ENCODE peak calls at places on chromosomes 12 and 14, in nine cellular contexts. D is tibial artery, V is right lobe of liver, C is mesothelial cell of epicardium, A is astrocyte of the spinal cord, N is bronchial epithelial cell, W is AG10803, S is GM13977, F is DND-41. M is an unnamed sample.

GRCh38 chr14:72699433-72699832 is 194.5 kb downstream of the DPF3 start:
- DNase-seq in D (no peak), V (no peak), C (no peak), A (no peak), N (no peak), W (no peak), S (no peak), F (no peak), M (no peak)

GRCh38 chr14:54395284-54395683 is 1.5 kb upstream of the CDKN3 start:
- DNase-seq in D (no peak), V (no peak), C (no peak), A (no peak), N (no peak), W (no peak), S (no peak), F (no peak), M (no peak)

GRCh38 chr14:32986791-32987545 is 48.3 kb downstream of the NPAS3 start:
- DNase-seq in D (no peak), V (no peak), C (no peak), A (peak; percentile 73), N (no peak), W (peak; percentile 53), S (no peak), F (no peak), M (no peak)

GRCh38 chr14:38210168-38210567 is 2.5 kb downstream of the SSTR1 start:
- DNase-seq in D (peak; percentile 20), V (peak; percentile 55), C (no peak), A (peak; percentile 42), N (peak; percentile 58), W (peak; percentile 84), S (no peak), F (no peak), M (no peak)

GRCh38 chr12:47973870-47974269 is 10.5 kb downstream of the TMEM106C start:
- DNase-seq in D (no peak), V (peak; percentile 27), C (no peak), A (no peak), N (no peak), W (no peak), S (no peak), F (no peak), M (no peak)

GRCh38 chr14:55200646-55201045 is 9.3 kb upstream of the DLGAP5 start:
- DNase-seq in D (no peak), V (no peak), C (no peak), A (no peak), N (no peak), W (no peak), S (no peak), F (no peak), M (no peak)

GRCh38 chr14:100535287-100536131 is 51.7 kb downstream of the BEGAIN start:
- DNase-seq in D (peak; percentile 13), V (peak; percentile 49), C (peak; percentile 17), A (no peak), N (no peak), W (no peak), S (peak; percentile 8), F (peak; percentile 6), M (peak; percentile 10)

GRCh38 chr12:27095346-27095745 is 13.0 kb upstream of the C12orf71 start:
- DNase-seq in D (no peak), V (no peak), C (no peak), A (no peak), N (peak; percentile 58), W (no peak), S (no peak), F (no peak), M (no peak)

GRCh38 chr12:124379938-124380754 is 85.3 kb downstream of the RFLNA start:
- DNase-seq in D (peak; percentile 81), V (no peak), C (no peak), A (peak; percentile 93), N (peak; percentile 74), W (peak; percentile 89), S (no peak), F (no peak), M (peak; percentile 59)

GRCh38 chr14:61927521-61927920 is 165.3 kb downstream of the SNAPC1 start:
- DNase-seq in D (no peak), V (no peak), C (no peak), A (peak; percentile 63), N (peak; percentile 91), W (peak; percentile 61), S (no peak), F (no peak), M (no peak)

GRCh38 chr12:26987634-26988424 is 26.4 kb downstream of the TM7SF3 start:
- DNase-seq in D (no peak), V (no peak), C (no peak), A (no peak), N (no peak), W (peak; percentile 3), S (no peak), F (no peak), M (no peak)

GRCh38 chr12:59904874-59905521 is 309.2 kb downstream of the SLC16A7 start:
- DNase-seq in D (no peak), V (no peak), C (no peak), A (peak; percentile 16), N (no peak), W (peak; percentile 96), S (no peak), F (no peak), M (no peak)

GRCh38 chr12:121107681-121108080 is 25.0 kb upstream of the P2RX7 start:
- DNase-seq in D (no peak), V (no peak), C (no peak), A (no peak), N (no peak), W (no peak), S (no peak), F (no peak), M (no peak)

GRCh38 chr14:26334288-26334687 is 263.5 kb downstream of the NOVA1 start:
- DNase-seq in D (no peak), V (no peak), C (no peak), A (no peak), N (peak; percentile 85), W (no peak), S (no peak), F (no peak), M (no peak)

GRCh38 chr14:103296987-103297386 is 37.0 kb upstream of the EIF5 start:
- DNase-seq in D (no peak), V (no peak), C (no peak), A (no peak), N (no peak), W (no peak), S (no peak), F (no peak), M (no peak)
- TF ChIP-seq CTCF in D (no peak), V (no peak), C (no peak), A (peak; percentile 9), N (no peak), W (peak; percentile 2), S (no peak), F (peak; percentile 15), M (no peak)

GRCh38 chr14:103897075-103897947 is 30.9 kb upstream of the TDRD9 start:
- DNase-seq in D (no peak), V (peak; percentile 96), C (no peak), A (no peak), N (no peak), W (no peak), S (no peak), F (no peak), M (no peak)

GRCh38 chr14:103898204-103898603 is 30.1 kb upstream of the TDRD9 start:
- DNase-seq in D (no peak), V (no peak), C (no peak), A (no peak), N (peak; percentile 90), W (no peak), S (no peak), F (no peak), M (no peak)

GRCh38 chr14:103898711-103899110 is 29.5 kb upstream of the TDRD9 start:
- DNase-seq in D (no peak), V (no peak), C (no peak), A (no peak), N (no peak), W (no peak), S (no peak), F (no peak), M (no peak)

GRCh38 chr14:103899833-103900232 is 28.4 kb upstream of the TDRD9 start:
- DNase-seq in D (no peak), V (no peak), C (no peak), A (no peak), N (peak; percentile 47), W (no peak), S (no peak), F (no peak), M (no peak)

DNA sequence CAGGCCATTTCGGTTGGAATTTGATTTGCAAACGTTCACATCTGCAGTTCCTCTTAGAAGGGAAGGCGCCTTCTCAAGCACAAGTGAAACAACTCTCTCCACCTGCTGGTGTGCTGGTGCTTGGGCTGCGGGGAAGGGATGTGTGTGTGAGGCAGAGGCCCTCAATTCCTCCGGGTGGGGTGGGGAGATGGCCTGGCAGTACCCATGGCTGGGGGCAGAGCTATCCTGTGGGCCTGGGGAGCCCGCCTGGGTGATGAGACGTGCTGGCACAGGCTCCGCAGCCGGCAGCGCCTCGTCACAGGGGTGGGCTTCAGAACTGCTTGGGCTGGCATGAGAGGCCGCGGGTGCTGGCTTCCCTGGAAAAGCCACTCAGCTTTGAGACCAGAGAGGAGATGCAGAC is 28.9 kb upstream of the TDRD9 start:
- DNase-seq in D (no peak), V (no peak), C (no peak), A (no peak), N (no peak), W (no peak), S (no peak), F (no peak), M (no peak)
- TF ChIP-seq CTCF in D (no peak), V (no peak), C (no peak), A (no peak), N (no peak), W (no peak), S (no peak), F (no peak), M (no peak)

GRCh38 chr14:105376521-105377440 is 21.6 kb upstream of the TEX22 start:
- DNase-seq in D (no peak), V (no peak), C (no peak), A (no peak), N (no peak), W (no peak), S (no peak), F (no peak), M (no peak)
- TF ChIP-seq CTCF in D (no peak), V (no peak), C (no peak), A (no peak), N (no peak), W (no peak), S (no peak), F (no peak), M (no peak)

DNA sequence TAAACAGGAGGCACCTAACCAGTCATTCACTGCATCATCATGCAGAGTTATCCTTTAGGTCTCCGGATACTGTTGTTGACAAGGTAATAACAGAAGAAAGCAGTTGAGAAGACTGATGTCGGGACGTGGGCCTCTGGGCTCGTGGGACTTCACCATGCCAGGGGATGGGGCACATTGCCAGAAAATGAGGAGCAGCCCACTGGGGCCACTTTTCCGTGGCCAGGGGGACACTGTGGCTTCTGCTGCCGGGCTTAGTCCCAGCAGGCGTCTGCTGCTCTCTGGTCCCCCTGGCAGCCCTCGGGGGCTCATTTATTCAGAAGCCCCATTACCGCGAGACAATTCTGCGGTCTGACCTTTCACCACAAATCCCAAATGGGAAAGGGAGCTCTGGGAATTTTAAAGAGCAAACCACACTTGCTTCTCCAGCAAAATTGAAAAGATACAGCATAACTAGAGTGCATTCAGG is 201.2 kb downstream of the DAD1 start:
- DNase-seq in D (no peak), V (no peak), C (no peak), A (peak; percentile 48), N (no peak), W (no peak), S (no peak), F (no peak), M (no peak)
- TF ChIP-seq CTCF in D (no peak), V (no peak), C (no peak), A (no peak), N (no peak), W (no peak), S (no peak), F (no peak), M (no peak)